ENCODE peak calls at places on chromosomes 5 and 9, in ten cellular contexts. One of them, this sample, is unnamed.

GRCh38 chr5:154243736-154244135 is 53.2 kb downstream of the GALNT10 start:
- DNase-seq in AG10803: peak; percentile 69
- DNase-seq in GM13977: no peak
- DNase-seq in sigmoid colon: no peak
- DNase-seq in AG09319: no peak
- DNase-seq in foreskin fibroblast: no peak
- DNase-seq in endothelial cell: no peak
- DNase-seq in endothelial cell of umbilical vein: no peak
- DNase-seq in HL-60: no peak
- DNase-seq in Peyer's patch: no peak
- DNase-seq in this sample: no peak

GRCh38 chr9:36968574-36969215 is 65.4 kb downstream of the PAX5 start:
- DNase-seq in AG10803: no peak
- DNase-seq in GM13977: no peak
- DNase-seq in sigmoid colon: no peak
- DNase-seq in AG09319: no peak
- DNase-seq in foreskin fibroblast: no peak
- DNase-seq in endothelial cell: no peak
- DNase-seq in endothelial cell of umbilical vein: no peak
- DNase-seq in HL-60: no peak
- DNase-seq in Peyer's patch: no peak
- DNase-seq in this sample: no peak

GRCh38 chr9:87338075-87338989 is 159.3 kb upstream of the DAPK1 start:
- DNase-seq in AG10803: no peak
- DNase-seq in GM13977: no peak
- DNase-seq in sigmoid colon: no peak
- DNase-seq in AG09319: no peak
- DNase-seq in foreskin fibroblast: no peak
- DNase-seq in endothelial cell: no peak
- DNase-seq in endothelial cell of umbilical vein: no peak
- DNase-seq in HL-60: no peak
- DNase-seq in Peyer's patch: no peak
- DNase-seq in this sample: no peak

GRCh38 chr9:131318211-131318610 is 28.7 kb downstream of the PLPP7 start:
- DNase-seq in AG10803: peak; percentile 40
- DNase-seq in GM13977: no peak
- DNase-seq in sigmoid colon: no peak
- DNase-seq in AG09319: no peak
- DNase-seq in foreskin fibroblast: no peak
- DNase-seq in endothelial cell: no peak
- DNase-seq in endothelial cell of umbilical vein: no peak
- DNase-seq in HL-60: no peak
- DNase-seq in Peyer's patch: no peak
- DNase-seq in this sample: peak; percentile 41

GRCh38 chr9:115983366-115983765 is 170.2 kb upstream of the PAPPA start:
- DNase-seq in AG10803: no peak
- DNase-seq in GM13977: no peak
- DNase-seq in sigmoid colon: no peak
- DNase-seq in AG09319: no peak
- DNase-seq in foreskin fibroblast: no peak
- DNase-seq in endothelial cell: no peak
- DNase-seq in endothelial cell of umbilical vein: no peak
- DNase-seq in HL-60: no peak
- DNase-seq in Peyer's patch: no peak
- DNase-seq in this sample: no peak

GRCh38 chr5:176735383-176736265 is 74.7 kb upstream of the UNC5A start:
- DNase-seq in AG10803: no peak
- DNase-seq in GM13977: no peak
- DNase-seq in sigmoid colon: peak; percentile 42
- DNase-seq in AG09319: no peak
- DNase-seq in foreskin fibroblast: no peak
- DNase-seq in endothelial cell: no peak
- DNase-seq in endothelial cell of umbilical vein: no peak
- DNase-seq in HL-60: no peak
- DNase-seq in Peyer's patch: no peak
- DNase-seq in this sample: no peak

GRCh38 chr9:19200234-19200633 is 30.3 kb upstream of the DENND4C start:
- DNase-seq in AG10803: no peak
- DNase-seq in GM13977: no peak
- DNase-seq in sigmoid colon: no peak
- DNase-seq in AG09319: no peak
- DNase-seq in foreskin fibroblast: no peak
- DNase-seq in endothelial cell: no peak
- DNase-seq in endothelial cell of umbilical vein: no peak
- DNase-seq in HL-60: no peak
- DNase-seq in Peyer's patch: no peak
- DNase-seq in this sample: no peak

GRCh38 chr9:132571806-132572600 is 10.4 kb upstream of the BARHL1 start:
- DNase-seq in AG10803: no peak
- DNase-seq in GM13977: no peak
- DNase-seq in sigmoid colon: no peak
- DNase-seq in AG09319: no peak
- DNase-seq in foreskin fibroblast: no peak
- DNase-seq in endothelial cell: no peak
- DNase-seq in endothelial cell of umbilical vein: no peak
- DNase-seq in HL-60: no peak
- DNase-seq in Peyer's patch: no peak
- DNase-seq in this sample: no peak

GRCh38 chr5:142342128-142342981 is 17.5 kb upstream of the SPRY4 start:
- DNase-seq in AG10803: no peak
- DNase-seq in GM13977: no peak
- DNase-seq in sigmoid colon: no peak
- DNase-seq in AG09319: no peak
- DNase-seq in foreskin fibroblast: no peak
- DNase-seq in endothelial cell: no peak
- DNase-seq in endothelial cell of umbilical vein: no peak
- DNase-seq in HL-60: no peak
- DNase-seq in Peyer's patch: no peak
- DNase-seq in this sample: no peak

GRCh38 chr5:143554194-143554717 is 150.8 kb upstream of the NR3C1 start:
- DNase-seq in AG10803: peak; percentile 99
- DNase-seq in GM13977: no peak
- DNase-seq in sigmoid colon: no peak
- DNase-seq in AG09319: peak; percentile 78
- DNase-seq in foreskin fibroblast: peak; percentile 93
- DNase-seq in endothelial cell: no peak
- DNase-seq in endothelial cell of umbilical vein: no peak
- DNase-seq in HL-60: peak; percentile 43
- DNase-seq in Peyer's patch: no peak
- DNase-seq in this sample: peak; percentile 75

GRCh38 chr9:133226219-133227171 is 17.4 kb upstream of the OBP2B start:
- DNase-seq in AG10803: no peak
- DNase-seq in GM13977: no peak
- DNase-seq in sigmoid colon: peak; percentile 48
- DNase-seq in AG09319: no peak
- DNase-seq in foreskin fibroblast: no peak
- DNase-seq in endothelial cell: no peak
- DNase-seq in endothelial cell of umbilical vein: no peak
- DNase-seq in HL-60: no peak
- DNase-seq in Peyer's patch: no peak
- DNase-seq in this sample: no peak

GRCh38 chr5:120254385-120254784 is 209.7 kb upstream of the PRR16 start:
- DNase-seq in AG10803: no peak
- DNase-seq in GM13977: no peak
- DNase-seq in sigmoid colon: no peak
- DNase-seq in AG09319: no peak
- DNase-seq in foreskin fibroblast: no peak
- DNase-seq in endothelial cell: no peak
- DNase-seq in endothelial cell of umbilical vein: no peak
- DNase-seq in HL-60: no peak
- DNase-seq in Peyer's patch: no peak
- DNase-seq in this sample: no peak

GRCh38 chr5:180333661-180334060 is 19.5 kb downstream of the GFPT2 start:
- DNase-seq in AG10803: peak; percentile 38
- DNase-seq in GM13977: no peak
- DNase-seq in sigmoid colon: peak; percentile 64
- DNase-seq in AG09319: no peak
- DNase-seq in foreskin fibroblast: peak; percentile 82
- DNase-seq in endothelial cell: no peak
- DNase-seq in endothelial cell of umbilical vein: peak; percentile 26
- DNase-seq in HL-60: no peak
- DNase-seq in Peyer's patch: no peak
- DNase-seq in this sample: no peak

GRCh38 chr9:30349526-30350513 is 2034.6 kb upstream of the ACO1 start:
- DNase-seq in AG10803: no peak
- DNase-seq in GM13977: no peak
- DNase-seq in sigmoid colon: no peak
- DNase-seq in AG09319: no peak
- DNase-seq in foreskin fibroblast: no peak
- DNase-seq in endothelial cell: no peak
- DNase-seq in endothelial cell of umbilical vein: no peak
- DNase-seq in HL-60: no peak
- DNase-seq in Peyer's patch: no peak
- DNase-seq in this sample: no peak

GRCh38 chr5:90162324-90162723 is 247.2 kb downstream of the CETN3 start:
- DNase-seq in AG10803: no peak
- DNase-seq in GM13977: no peak
- DNase-seq in sigmoid colon: no peak
- DNase-seq in AG09319: no peak
- DNase-seq in foreskin fibroblast: no peak
- DNase-seq in endothelial cell: no peak
- DNase-seq in endothelial cell of umbilical vein: no peak
- DNase-seq in HL-60: no peak
- DNase-seq in Peyer's patch: no peak
- DNase-seq in this sample: no peak

GRCh38 chr5:90166816-90167215 is 242.7 kb downstream of the CETN3 start:
- DNase-seq in AG10803: no peak
- DNase-seq in GM13977: no peak
- DNase-seq in sigmoid colon: no peak
- DNase-seq in AG09319: no peak
- DNase-seq in foreskin fibroblast: no peak
- DNase-seq in endothelial cell: no peak
- DNase-seq in endothelial cell of umbilical vein: no peak
- DNase-seq in HL-60: no peak
- DNase-seq in Peyer's patch: no peak
- DNase-seq in this sample: no peak

GRCh38 chr5:90158131-90158530 is 251.4 kb downstream of the CETN3 start:
- DNase-seq in AG10803: no peak
- DNase-seq in GM13977: no peak
- DNase-seq in sigmoid colon: no peak
- DNase-seq in AG09319: no peak
- DNase-seq in foreskin fibroblast: no peak
- DNase-seq in endothelial cell: no peak
- DNase-seq in endothelial cell of umbilical vein: no peak
- DNase-seq in HL-60: no peak
- DNase-seq in Peyer's patch: no peak
- DNase-seq in this sample: no peak

DNA sequence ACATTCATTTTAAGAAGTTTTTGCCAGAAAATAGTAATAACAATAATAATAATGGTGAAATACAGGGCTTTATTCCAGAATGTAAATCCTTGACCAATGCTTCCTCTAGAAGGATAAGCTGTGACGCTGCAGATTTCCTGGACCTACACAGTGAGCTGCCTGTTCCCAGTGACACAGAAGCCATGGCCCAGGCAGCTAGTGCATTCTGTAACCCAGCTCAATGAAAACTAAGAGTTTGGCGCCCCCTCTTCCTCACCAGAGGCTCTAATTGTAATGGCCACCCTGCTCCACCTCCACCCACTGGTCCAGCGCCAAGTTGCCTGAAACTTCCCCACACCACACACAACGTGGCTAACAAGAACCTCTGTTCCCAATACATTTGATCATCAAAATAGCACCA is 248.2 kb downstream of the CETN3 start:
- DNase-seq in AG10803: peak; percentile 33
- DNase-seq in GM13977: peak; percentile 29
- DNase-seq in sigmoid colon: no peak
- DNase-seq in AG09319: no peak
- DNase-seq in foreskin fibroblast: no peak
- DNase-seq in endothelial cell: peak; percentile 52
- DNase-seq in endothelial cell of umbilical vein: peak; percentile 76
- DNase-seq in HL-60: no peak
- DNase-seq in Peyer's patch: peak; percentile 17
- DNase-seq in this sample: no peak
- TF ChIP-seq CTCF in AG10803: peak; percentile 37
- TF ChIP-seq CTCF in GM13977: peak; percentile 51
- TF ChIP-seq CTCF in sigmoid colon: no peak
- TF ChIP-seq CTCF in AG09319: peak; percentile 14
- TF ChIP-seq CTCF in foreskin fibroblast: no peak
- TF ChIP-seq CTCF in endothelial cell: no peak
- TF ChIP-seq CTCF in endothelial cell of umbilical vein: peak; percentile 58
- TF ChIP-seq CTCF in HL-60: no peak
- TF ChIP-seq CTCF in Peyer's patch: no peak
- TF ChIP-seq CTCF in this sample: no peak

GRCh38 chr5:76867827-76868693 is 18.2 kb downstream of the S100Z start:
- DNase-seq in AG10803: peak; percentile 54
- DNase-seq in GM13977: peak; percentile 72
- DNase-seq in sigmoid colon: no peak
- DNase-seq in AG09319: peak; percentile 25
- DNase-seq in foreskin fibroblast: peak; percentile 38
- DNase-seq in endothelial cell: peak; percentile 77
- DNase-seq in endothelial cell of umbilical vein: peak; percentile 86
- DNase-seq in HL-60: no peak
- DNase-seq in Peyer's patch: peak; percentile 58
- DNase-seq in this sample: peak; percentile 51
- TF ChIP-seq CTCF in AG10803: peak; percentile 78
- TF ChIP-seq CTCF in GM13977: peak; percentile 85
- TF ChIP-seq CTCF in sigmoid colon: peak; percentile 40
- TF ChIP-seq CTCF in AG09319: peak; percentile 78
- TF ChIP-seq CTCF in foreskin fibroblast: peak; percentile 77
- TF ChIP-seq CTCF in endothelial cell: peak; percentile 74
- TF ChIP-seq CTCF in endothelial cell of umbilical vein: peak; percentile 71
- TF ChIP-seq CTCF in HL-60: peak; percentile 31
- TF ChIP-seq CTCF in Peyer's patch: peak; percentile 95
- TF ChIP-seq CTCF in this sample: peak; percentile 80

DNA sequence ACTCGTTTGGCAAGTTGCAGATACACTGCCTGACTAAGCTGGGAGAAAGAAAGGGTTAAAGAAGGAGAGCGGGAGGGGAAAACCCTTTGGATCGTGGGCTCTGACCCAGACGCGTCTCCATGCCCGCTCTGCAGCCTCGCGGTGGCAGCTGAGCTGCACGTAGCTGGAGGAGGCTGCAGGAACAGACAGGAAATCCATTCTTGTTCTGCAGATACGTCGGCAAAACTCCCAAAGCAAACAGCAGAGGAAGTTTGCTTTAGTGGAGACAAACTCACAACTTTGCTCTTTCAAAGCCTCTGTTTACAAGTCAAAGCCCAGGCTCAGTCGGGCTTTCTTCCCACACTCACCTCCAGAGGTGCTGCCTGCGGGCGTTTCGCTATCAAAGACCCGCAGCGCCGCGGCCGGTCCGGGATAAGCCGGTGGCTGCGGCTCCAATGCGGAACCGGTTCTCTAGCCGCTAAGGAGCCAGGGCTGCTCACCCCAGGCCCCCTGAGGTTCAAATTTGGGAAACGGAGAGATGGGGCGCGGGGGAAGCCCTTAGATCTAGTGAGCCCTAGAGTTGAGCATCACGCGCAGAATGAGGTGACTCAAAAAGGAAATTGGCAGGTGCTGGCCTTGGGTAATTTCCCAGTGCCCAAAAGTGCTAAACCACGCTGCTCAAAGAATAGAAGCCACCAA is 60.7 kb downstream of the MAT2B start:
- DNase-seq in AG10803: peak; percentile 28
- DNase-seq in GM13977: no peak
- DNase-seq in sigmoid colon: no peak
- DNase-seq in AG09319: no peak
- DNase-seq in foreskin fibroblast: peak; percentile 17
- DNase-seq in endothelial cell: peak; percentile 41
- DNase-seq in endothelial cell of umbilical vein: peak; percentile 60
- DNase-seq in HL-60: no peak
- DNase-seq in Peyer's patch: peak; percentile 18
- DNase-seq in this sample: no peak
- TF ChIP-seq CTCF in AG10803: no peak
- TF ChIP-seq CTCF in GM13977: no peak
- TF ChIP-seq CTCF in sigmoid colon: no peak
- TF ChIP-seq CTCF in AG09319: no peak
- TF ChIP-seq CTCF in foreskin fibroblast: peak; percentile 2
- TF ChIP-seq CTCF in endothelial cell: no peak
- TF ChIP-seq CTCF in endothelial cell of umbilical vein: peak; percentile 2
- TF ChIP-seq CTCF in HL-60: no peak
- TF ChIP-seq CTCF in Peyer's patch: no peak
- TF ChIP-seq CTCF in this sample: no peak

GRCh38 chr9:119986205-119986604 is 593.8 kb downstream of the CDK5RAP2 start:
- DNase-seq in AG10803: no peak
- DNase-seq in GM13977: no peak
- DNase-seq in sigmoid colon: no peak
- DNase-seq in AG09319: no peak
- DNase-seq in foreskin fibroblast: no peak
- DNase-seq in endothelial cell: no peak
- DNase-seq in endothelial cell of umbilical vein: no peak
- DNase-seq in HL-60: no peak
- DNase-seq in Peyer's patch: no peak
- DNase-seq in this sample: no peak
- TF ChIP-seq CTCF in AG10803: no peak
- TF ChIP-seq CTCF in GM13977: no peak
- TF ChIP-seq CTCF in sigmoid colon: no peak
- TF ChIP-seq CTCF in AG09319: no peak
- TF ChIP-seq CTCF in foreskin fibroblast: no peak
- TF ChIP-seq CTCF in endothelial cell: no peak
- TF ChIP-seq CTCF in endothelial cell of umbilical vein: no peak
- TF ChIP-seq CTCF in HL-60: no peak
- TF ChIP-seq CTCF in Peyer's patch: no peak
- TF ChIP-seq CTCF in this sample: no peak